ENCODE peak calls at places on chromosomes 7 and 10, in seven cellular contexts. O is PC-3, C is neural progenitor cell, E is mammary epithelial cell, Y is H1, Q is endothelial cell of umbilical vein, N is GM23338. P is an unnamed sample. For H3K79me2, the result is how much of the 10 kb centered on the place peaks cover.

GRCh38 chr7:73577627-73578341 is 595 bp downstream of the TBL2 start:
- DNase-seq in C (no peak), Y (no peak), E (no peak), Q (peak), O (peak), N (peak), P (no peak)

GRCh38 chr7:2118630-2119190 is 114.0 kb downstream of the MAD1L1 start:
- DNase-seq in E (peak), C (no peak), Q (no peak), O (no peak), N (no peak), Y (no peak), P (no peak)

GRCh38 chr10:126798649-126799048 is 106.6 kb upstream of the DOCK1 start:
- DNase-seq in N (no peak), Y (no peak), E (no peak), O (no peak), C (no peak), Q (no peak), P (no peak)

GRCh38 chr10:110395350-110396283 is 90.9 kb upstream of the SMNDC1 start:
- DNase-seq in N (no peak), Y (no peak), E (peak), O (peak), C (no peak), Q (peak), P (peak)

GRCh38 chr10:77776487-77776886 is 138.9 kb upstream of the KCNMA1 start:
- DNase-seq in Q (no peak), Y (peak), C (no peak), E (no peak), O (no peak), N (no peak), P (no peak)

GRCh38 chr7:3453398-3453797 is 152.3 kb downstream of the SDK1 start:
- DNase-seq in Q (no peak), N (peak), C (peak), Y (no peak), E (no peak), O (no peak), P (no peak)

GRCh38 chr7:5554287-5554785 is 130.7 kb upstream of the TNRC18 start:
- DNase-seq in C (no peak), E (no peak), N (no peak), O (no peak), Y (no peak), Q (no peak), P (no peak)

GRCh38 chr7:45181286-45181960 is 23.8 kb downstream of the RAMP3 start:
- DNase-seq in Q (no peak), N (no peak), O (no peak), Y (no peak), E (no peak), C (no peak), P (no peak)

GRCh38 chr7:129684777-129685176 is 73.3 kb downstream of the NRF1 start:
- DNase-seq in C (peak), Y (no peak), N (peak), Q (peak), O (no peak), E (no peak), P (no peak)

GRCh38 chr10:9028211-9028610 is 973.7 kb downstream of the GATA3 start:
- DNase-seq in N (no peak), E (peak), Y (no peak), Q (no peak), O (no peak), C (no peak), P (no peak)

GRCh38 chr10:49184642-49185111 is 3.5 kb downstream of the TMEM273 start:
- DNase-seq in Q (no peak), Y (peak), O (no peak), E (no peak), N (no peak), C (no peak), P (no peak)

GRCh38 chr7:88927-89921 is 103.1 kb upstream of the FAM20C start:
- DNase-seq in Q (peak), Y (peak), C (no peak), N (no peak), O (peak), E (peak), P (peak)

GRCh38 chr7:140242057-140243031 is 65.6 kb upstream of the KDM7A start:
- DNase-seq in Y (no peak), E (no peak), C (no peak), N (no peak), O (no peak), Q (peak), P (no peak)

GRCh38 chr7:117827861-117828260 is 45.4 kb downstream of the CTTNBP2 start:
- DNase-seq in N (no peak), O (peak), E (peak), C (no peak), Y (no peak), Q (peak), P (peak)

GRCh38 chr10:132096223-132096622 is 30.5 kb downstream of the JAKMIP3 start:
- DNase-seq in O (peak), E (peak), C (no peak), N (no peak), Q (no peak), Y (no peak), P (peak)

GRCh38 chr7:22911889-22912288 is 89.2 kb upstream of the TOMM7 start:
- DNase-seq in E (no peak), O (no peak), C (no peak), Y (no peak), Q (no peak), N (no peak), P (peak)

GRCh38 chr10:7000063-7000462 is 410.8 kb downstream of the SFMBT2 start:
- DNase-seq in N (no peak), Q (no peak), Y (no peak), E (no peak), O (no peak), C (no peak), P (no peak)

GRCh38 chr10:108358912-108359311 is 1194.4 kb upstream of the SORCS1 start:
- DNase-seq in Y (no peak), C (no peak), E (peak), O (peak), N (no peak), Q (no peak), P (peak)

GRCh38 chr7:50982626-50983025 is 199.9 kb upstream of the GRB10 start:
- DNase-seq in O (peak), Y (no peak), C (peak), Q (no peak), E (no peak), N (peak), P (no peak)

GRCh38 chr7:2159176-2159520 is 73.6 kb downstream of the MAD1L1 start:
- DNase-seq in Y (no peak), E (no peak), O (no peak), Q (no peak), N (peak), C (peak), P (no peak)

GRCh38 chr7:138961159-138961558 is 20.0 kb downstream of the KIAA1549 start:
- DNase-seq in O (no peak), Q (peak), C (no peak), Y (no peak), N (no peak), E (no peak), P (peak)

GRCh38 chr10:86635402-86635801 is 18.9 kb upstream of the OPN4 start:
- DNase-seq in Y (no peak), C (no peak), N (no peak), E (peak), O (peak), Q (no peak), P (peak)

GRCh38 chr10:110402077-110402416 is 95.7 kb upstream of the DUSP5 start:
- DNase-seq in O (no peak), E (no peak), C (no peak), Y (no peak), Q (no peak), N (no peak), P (no peak)

GRCh38 chr7:31782411-31782991 is 95.5 kb downstream of the PPP1R17 start:
- DNase-seq in C (peak), N (peak), Y (no peak), Q (peak), E (peak), O (peak), P (peak)

GRCh38 chr7:120981888-120982615 is 6.5 kb upstream of the CPED1 start:
- DNase-seq in Q (no peak), E (peak), N (peak), Y (no peak), O (peak), C (no peak), P (peak)

GRCh38 chr10:90859321-90859751 is 1.5 kb upstream of the HTR7 start:
- DNase-seq in N (no peak), O (peak), E (peak), Y (no peak), C (no peak), Q (peak), P (peak)

DNA sequence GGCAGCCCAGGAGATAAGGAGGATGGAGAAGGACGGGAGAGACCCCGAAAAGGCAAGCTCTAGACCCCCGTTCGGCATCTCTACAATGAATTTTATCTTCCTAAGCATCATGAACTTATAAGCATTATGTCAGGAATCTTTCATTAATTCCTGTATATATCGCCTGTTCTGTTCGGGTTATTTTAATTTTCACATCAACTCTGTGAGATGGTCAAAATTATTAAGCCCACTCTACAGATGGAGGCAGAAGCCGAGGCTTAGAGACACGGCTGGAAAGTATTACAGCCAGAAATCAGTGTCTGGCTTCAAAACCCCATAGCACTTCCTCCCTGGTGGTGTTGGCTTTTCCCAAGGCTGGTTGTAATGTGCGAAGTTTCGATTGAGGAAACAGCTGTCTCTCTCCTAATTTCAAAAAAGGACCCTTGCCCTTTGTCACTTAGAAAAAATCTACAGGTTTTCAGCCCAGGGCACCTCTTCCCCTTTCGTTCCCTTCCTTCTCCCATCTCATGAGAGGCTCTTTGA is 1.5 kb upstream of the GRM8 start:
- DNase-seq in Y (no peak), C (no peak), O (no peak), N (no peak), E (no peak), Q (no peak), P (no peak)
- TF ChIP-seq CTCF in Y (no peak), C (no peak), O (peak), N (peak), E (no peak), Q (no peak), P (no peak)

GRCh38 chr7:36400023-36400422 is 10.4 kb downstream of the ANLN start:
- DNase-seq in N (no peak), Y (no peak), E (no peak), O (no peak), Q (no peak), C (no peak), P (no peak)

GRCh38 chr7:36404639-36405408 is 15.2 kb downstream of the ANLN start:
- DNase-seq in C (no peak), E (no peak), O (peak), N (no peak), Q (peak), Y (no peak), P (no peak)

GRCh38 chr7:36396150-36396549 is 6.5 kb downstream of the ANLN start:
- DNase-seq in Y (no peak), C (no peak), O (no peak), E (no peak), Q (no peak), N (no peak), P (peak)

GRCh38 chr7:36405409-36405803 is 15.7 kb downstream of the ANLN start:
- DNase-seq in Q (no peak), O (no peak), N (no peak), Y (no peak), E (no peak), C (no peak), P (no peak)

DNA sequence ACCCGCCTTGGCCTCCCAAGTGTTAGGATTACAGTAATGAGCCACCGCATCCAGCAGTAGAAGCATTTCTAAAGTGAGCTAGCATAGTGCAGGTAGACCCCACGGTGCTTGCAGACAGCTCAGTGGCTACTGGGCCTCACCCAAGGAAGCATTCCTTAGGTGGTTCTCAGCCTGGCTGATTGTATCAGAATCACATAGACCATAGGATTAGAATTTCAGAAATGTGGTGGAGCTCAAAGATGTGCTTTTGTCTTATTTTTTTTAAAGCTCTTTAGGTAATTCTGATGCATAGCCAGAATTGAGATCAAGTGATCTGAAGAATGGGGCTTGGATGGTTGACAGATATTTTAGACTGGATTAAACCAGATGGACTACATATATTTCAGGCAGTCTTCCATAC is 10.9 kb downstream of the ANLN start:
- DNase-seq in O (no peak), E (no peak), Y (no peak), N (peak), C (no peak), Q (no peak), P (peak)
- H3K79me2 ChIP-seq in O (half or more), E (half or more), Y (under half), N (under half), C (under half), Q (half or more), P (half or more)

GRCh38 chr10:28302668-28303488 is at the start of gene MPP7:
- DNase-seq in Q (peak), E (peak), N (peak), Y (peak), O (peak), C (peak), P (peak)
- TF ChIP-seq CTCF in Q (no peak), E (peak), N (no peak), Y (peak), O (no peak), C (peak), P (peak)

GRCh38 chr10:2835950-2836349 is 231.4 kb upstream of the PFKP start:
- DNase-seq in Y (no peak), N (no peak), C (no peak), Q (no peak), O (no peak), E (no peak), P (no peak)
- H3K79me2 ChIP-seq in Y (under half), N (under half), C (under half), Q (under half), O (under half), E (under half), P (under half)

GRCh38 chr7:78420001-78420400 is 621.4 kb downstream of the PHTF2 start:
- DNase-seq in Y (no peak), Q (no peak), N (no peak), E (no peak), O (no peak), C (no peak), P (no peak)
- TF ChIP-seq CTCF in Y (no peak), Q (no peak), N (no peak), E (no peak), O (no peak), C (no peak), P (no peak)

P was measured in fibroblast of lung.